ENCODE peak calls at places on chromosomes 6 and 20, in four cellular contexts. E, M, X and J are unnamed samples.

GRCh38 chr20:14918981-14919380 is 581.6 kb upstream of the FLRT3 start:
- DNase-seq in E (no peak), M (no peak), X (no peak), J (no peak)

GRCh38 chr6:89689732-89690131 is 51.2 kb upstream of the LYRM2 start:
- DNase-seq in E (no peak), M (peak), X (no peak), J (no peak)

GRCh38 chr20:2760381-2761305 is 39.8 kb downstream of the CPXM1 start:
- DNase-seq in E (no peak), M (no peak), X (no peak), J (no peak)

GRCh38 chr6:15573376-15573775 is 89.5 kb downstream of the DTNBP1 start:
- DNase-seq in E (no peak), M (no peak), X (no peak), J (no peak)

GRCh38 chr6:12137480-12137879 is 125.4 kb downstream of the HIVEP1 start:
- DNase-seq in E (no peak), M (peak), X (no peak), J (no peak)

GRCh38 chr6:93644611-93645010 is 225.3 kb upstream of the EPHA7 start:
- DNase-seq in E (no peak), M (no peak), X (no peak), J (no peak)

GRCh38 chr6:25136879-25137278 is 142.3 kb upstream of the CARMIL1 start:
- DNase-seq in E (no peak), M (peak), X (no peak), J (no peak)

GRCh38 chr6:168369776-168370175 is 50.2 kb upstream of the DACT2 start:
- DNase-seq in E (no peak), M (no peak), X (no peak), J (no peak)

GRCh38 chr6:55433446-55434130 is 106.3 kb downstream of the GFRAL start:
- DNase-seq in E (no peak), M (peak), X (no peak), J (no peak)

GRCh38 chr20:44070139-44070900 is 116.7 kb downstream of the JPH2 start:
- DNase-seq in E (no peak), M (no peak), X (no peak), J (peak)

GRCh38 chr6:40710626-40711354 is 123.6 kb upstream of the LRFN2 start:
- DNase-seq in E (no peak), M (no peak), X (no peak), J (no peak)

GRCh38 chr6:148999921-149000589 is 253.2 kb downstream of the UST start:
- DNase-seq in E (no peak), M (peak), X (no peak), J (no peak)

GRCh38 chr6:68633654-68634502 is 1.2 kb upstream of the ADGRB3 start:
- DNase-seq in E (no peak), M (no peak), X (no peak), J (no peak)

GRCh38 chr6:96286503-96286902 is 235.1 kb upstream of the UFL1 start:
- DNase-seq in E (no peak), M (no peak), X (no peak), J (no peak)

GRCh38 chr6:159665868-159666635 is 27.0 kb downstream of the SOD2 start:
- DNase-seq in E (no peak), M (no peak), X (no peak), J (no peak)

GRCh38 chr6:142913511-142914047 is 31.4 kb downstream of the HIVEP2 start:
- DNase-seq in E (no peak), M (no peak), X (no peak), J (no peak)

GRCh38 chr6:167893416-167893815 is 66.7 kb downstream of the AFDN start:
- DNase-seq in E (no peak), M (peak), X (no peak), J (no peak)

GRCh38 chr20:59571591-59572314 is 32.6 kb upstream of the PHACTR3 start:
- DNase-seq in E (peak), M (peak), X (peak), J (peak)

GRCh38 chr6:15352884-15353283 is 107.0 kb downstream of the JARID2 start:
- DNase-seq in E (no peak), M (peak), X (no peak), J (no peak)

GRCh38 chr6:6810727-6811126 is 222.2 kb downstream of the LY86 start:
- DNase-seq in E (no peak), M (no peak), X (no peak), J (no peak)

GRCh38 chr6:73969982-73970960 is 274.3 kb downstream of the CD109 start:
- DNase-seq in E (peak), M (peak), X (no peak), J (peak)

GRCh38 chr6:100175814-100176275 is 181.8 kb upstream of the MCHR2 start:
- DNase-seq in E (no peak), M (peak), X (no peak), J (no peak)

GRCh38 chr6:162622572-162622971 is 105.0 kb downstream of the PRKN start:
- DNase-seq in E (no peak), M (no peak), X (no peak), J (no peak)

GRCh38 chr20:38548356-38549083 is 32.5 kb upstream of the ADIG start:
- DNase-seq in E (no peak), M (no peak), X (no peak), J (no peak)

GRCh38 chr6:90938116-90938515 is 351.2 kb upstream of the MAP3K7 start:
- DNase-seq in E (no peak), M (no peak), X (no peak), J (no peak)

GRCh38 chr6:24489881-24490280 is 503 bp upstream of the GPLD1 start:
- DNase-seq in E (no peak), M (peak), X (no peak), J (peak)

GRCh38 chr6:166173292-166173951 is 5.8 kb upstream of the TBXT start:
- DNase-seq in E (no peak), M (no peak), X (no peak), J (no peak)

GRCh38 chr6:157272866-157273755 is 50.2 kb downstream of the TMEM242 start:
- DNase-seq in E (no peak), M (no peak), X (no peak), J (no peak)

GRCh38 chr6:142940487-142940886 is 4.5 kb downstream of the HIVEP2 start:
- DNase-seq in E (no peak), M (peak), X (no peak), J (no peak)

GRCh38 chr20:54188132-54188835 is 14.5 kb upstream of the CYP24A1 start:
- DNase-seq in E (no peak), M (no peak), X (no peak), J (no peak)